ENCODE peak calls at places on chromosomes 6 and 20, in seven cellular contexts. O is SK-N-SH, X is colonic mucosa, T is lower lobe of right lung, Z is tibial artery, U is left lung, R is A549. F is an unnamed sample.
A peak's percentile ranks its signal among the peaks of the same experiment; 100 is the strongest.

GRCh38 chr6:74605942-74606341 is 599.9 kb downstream of the COL12A1 start:
- DNase-seq in O (no peak), X (no peak), T (no peak), Z (no peak), U (no peak), R (no peak), F (no peak)

GRCh38 chr6:147156218-147156617 is 48.0 kb upstream of the STXBP5 start:
- DNase-seq in O (no peak), X (no peak), T (no peak), Z (no peak), U (no peak), R (no peak), F (no peak)

GRCh38 chr6:111122458-111123286 is 35.4 kb downstream of the SLC16A10 start:
- DNase-seq in O (no peak), X (no peak), T (no peak), Z (no peak), U (no peak), R (no peak), F (no peak)

GRCh38 chr6:105949939-105950582 is 136.1 kb upstream of the PRDM1 start:
- DNase-seq in O (no peak), X (no peak), T (no peak), Z (no peak), U (no peak), R (no peak), F (no peak)

GRCh38 chr6:114445846-114446245 is 103.0 kb upstream of the HS3ST5 start:
- DNase-seq in O (no peak), X (no peak), T (no peak), Z (no peak), U (no peak), R (no peak), F (no peak)

GRCh38 chr6:43457643-43458042 is 2.3 kb upstream of the DLK2 start:
- DNase-seq in O (no peak), X (no peak), T (no peak), Z (no peak), U (no peak), R (peak; percentile 16), F (no peak)

GRCh38 chr20:35166242-35166830 is 5.5 kb upstream of the PROCR start:
- DNase-seq in O (peak; percentile 80), X (peak; percentile 23), T (peak; percentile 56), Z (peak; percentile 73), U (no peak), R (no peak), F (peak; percentile 39)

GRCh38 chr6:115004204-115004603 is 661.4 kb upstream of the HS3ST5 start:
- DNase-seq in O (no peak), X (no peak), T (no peak), Z (no peak), U (no peak), R (no peak), F (no peak)

GRCh38 chr6:82413868-82414267 is 50.3 kb downstream of the TPBG start:
- DNase-seq in O (no peak), X (no peak), T (no peak), Z (no peak), U (no peak), R (no peak), F (no peak)

GRCh38 chr6:82410151-82410621 is 46.6 kb downstream of the TPBG start:
- DNase-seq in O (no peak), X (no peak), T (no peak), Z (no peak), U (no peak), R (no peak), F (peak; percentile 87)

DNA sequence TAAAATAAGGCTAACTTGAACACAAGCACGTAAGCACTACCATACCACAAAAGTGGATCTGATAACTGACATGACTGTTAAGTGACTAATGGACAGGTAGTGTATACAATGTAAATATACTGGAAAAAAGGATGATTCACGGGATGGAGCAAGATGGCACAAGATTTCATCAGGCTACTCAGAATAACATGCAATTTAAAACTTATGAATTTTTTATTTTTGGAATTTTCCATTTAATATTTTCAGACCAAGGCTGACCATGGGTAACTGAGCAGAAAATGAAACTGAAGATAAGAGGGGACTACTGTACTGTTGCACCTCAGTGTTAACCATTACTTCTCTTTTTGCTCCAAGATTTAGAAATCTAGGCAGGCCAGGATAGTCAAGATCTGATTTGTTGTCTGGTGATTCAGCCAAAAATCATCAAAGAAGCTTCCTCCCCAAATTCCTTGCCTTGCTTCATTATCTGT is 45.4 kb downstream of the TPBG start:
- DNase-seq in O (no peak), X (no peak), T (no peak), Z (no peak), U (no peak), R (peak; percentile 65), F (no peak)
- TF ChIP-seq CTCF in O (no peak), X (no peak), T (no peak), Z (no peak), U (no peak), R (no peak), F (no peak)

DNA sequence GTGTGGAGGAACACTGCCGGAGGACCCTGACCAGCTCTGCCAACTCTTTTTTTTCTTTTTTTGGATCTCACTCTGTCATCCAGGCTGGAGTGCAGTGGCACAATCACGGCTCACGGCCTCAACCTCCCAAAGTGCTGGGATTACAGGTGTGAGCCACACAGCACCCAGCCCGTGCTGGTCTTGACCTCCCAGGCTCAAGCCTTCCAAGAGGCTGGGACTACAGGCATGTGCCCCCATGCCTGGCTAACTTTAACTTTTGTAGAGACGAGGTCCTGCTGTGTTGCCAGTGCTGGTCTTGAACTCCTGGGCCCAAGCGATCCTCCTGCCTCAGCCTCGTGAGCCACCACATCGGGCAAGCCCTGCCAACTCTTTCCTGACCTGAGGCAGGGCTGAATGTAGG is 11.2 kb downstream of the GCNT2 start:
- DNase-seq in O (no peak), X (no peak), T (no peak), Z (no peak), U (no peak), R (no peak), F (no peak)
- H3K4me1 ChIP-seq in O (no peaks in the 10 kb centered on the region), X (no peaks in the 10 kb centered on the region), T (peaks cover 61% of the 10 kb centered on the region), Z (no peaks in the 10 kb centered on the region), U (peaks cover 70% of the 10 kb centered on the region), R (peaks cover 23% of the 10 kb centered on the region), F (no peaks in the 10 kb centered on the region)

GRCh38 chr6:148238713-148239112 is 103.9 kb upstream of the SASH1 start:
- DNase-seq in O (no peak), X (no peak), T (no peak), Z (no peak), U (no peak), R (no peak), F (no peak)

GRCh38 chr6:148239777-148240462 is 102.7 kb upstream of the SASH1 start:
- DNase-seq in O (no peak), X (no peak), T (no peak), Z (no peak), U (no peak), R (no peak), F (no peak)

GRCh38 chr6:148240866-148241477 is 101.7 kb upstream of the SASH1 start:
- DNase-seq in O (no peak), X (no peak), T (no peak), Z (no peak), U (no peak), R (no peak), F (no peak)

GRCh38 chr6:148240463-148240845 is 102.2 kb upstream of the SASH1 start:
- DNase-seq in O (peak; percentile 1), X (no peak), T (no peak), Z (no peak), U (no peak), R (no peak), F (no peak)

GRCh38 chr6:148239215-148239614 is 103.4 kb upstream of the SASH1 start:
- DNase-seq in O (no peak), X (no peak), T (no peak), Z (no peak), U (no peak), R (no peak), F (no peak)
- TF ChIP-seq CTCF in O (no peak), X (no peak), T (no peak), Z (no peak), U (no peak), R (no peak), F (no peak)

DNA sequence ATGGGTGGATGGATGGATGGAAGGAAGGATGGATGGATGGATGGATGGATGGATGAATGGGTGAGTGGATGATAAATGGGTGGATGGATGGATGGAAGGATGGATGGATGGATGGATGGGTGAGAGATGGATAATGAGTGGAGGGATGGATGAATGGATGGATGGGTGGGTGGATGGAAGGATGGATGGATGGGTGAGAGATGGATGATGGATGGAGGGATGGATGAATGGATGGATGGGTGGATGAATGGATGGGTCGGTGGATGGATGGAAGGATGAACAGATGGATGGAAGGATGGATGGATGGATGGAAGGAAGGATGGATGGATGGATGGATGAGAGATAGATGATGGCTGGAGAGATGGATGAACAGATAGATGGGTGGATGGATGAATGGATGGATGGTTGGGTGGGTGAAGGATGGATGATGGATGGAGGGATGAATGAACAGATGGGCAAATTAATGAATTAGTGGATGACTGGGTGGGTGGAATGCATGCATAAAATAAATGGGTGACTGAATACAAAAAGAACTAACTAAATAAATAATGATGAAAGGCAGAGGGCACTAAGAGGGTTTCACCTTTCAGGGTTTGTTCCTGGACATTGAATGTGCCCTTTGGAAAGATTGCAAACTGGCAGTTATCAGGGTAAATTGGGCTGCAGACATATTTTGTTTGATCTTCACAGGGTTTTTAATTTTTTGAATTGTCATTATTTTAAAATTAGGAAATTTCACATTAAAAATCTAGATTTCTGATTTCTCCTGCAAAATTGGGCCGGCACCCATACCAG is 50.9 kb upstream of the PTPN1 start:
- DNase-seq in O (no peak), X (no peak), T (no peak), Z (no peak), U (no peak), R (no peak), F (no peak)
- H3K4me1 ChIP-seq in O (peaks cover 8% of the 10 kb centered on the region), X (peaks cover 5% of the 10 kb centered on the region), T (peaks cover 35% of the 10 kb centered on the region), Z (peaks cover 10% of the 10 kb centered on the region), U (peaks cover 63% of the 10 kb centered on the region), R (peaks cover 59% of the 10 kb centered on the region), F (peaks cover 18% of the 10 kb centered on the region)

GRCh38 chr6:25403150-25403549 is 124.0 kb downstream of the CARMIL1 start:
- DNase-seq in O (no peak), X (no peak), T (no peak), Z (no peak), U (no peak), R (no peak), F (no peak)

GRCh38 chr6:25402125-25402524 is 123.0 kb downstream of the CARMIL1 start:
- DNase-seq in O (no peak), X (no peak), T (no peak), Z (no peak), U (no peak), R (no peak), F (no peak)

GRCh38 chr6:25405442-25405841 is 126.3 kb downstream of the CARMIL1 start:
- DNase-seq in O (no peak), X (no peak), T (no peak), Z (no peak), U (no peak), R (no peak), F (no peak)

GRCh38 chr6:25404094-25404493 is 124.9 kb downstream of the CARMIL1 start:
- DNase-seq in O (no peak), X (no peak), T (no peak), Z (no peak), U (no peak), R (no peak), F (no peak)

DNA sequence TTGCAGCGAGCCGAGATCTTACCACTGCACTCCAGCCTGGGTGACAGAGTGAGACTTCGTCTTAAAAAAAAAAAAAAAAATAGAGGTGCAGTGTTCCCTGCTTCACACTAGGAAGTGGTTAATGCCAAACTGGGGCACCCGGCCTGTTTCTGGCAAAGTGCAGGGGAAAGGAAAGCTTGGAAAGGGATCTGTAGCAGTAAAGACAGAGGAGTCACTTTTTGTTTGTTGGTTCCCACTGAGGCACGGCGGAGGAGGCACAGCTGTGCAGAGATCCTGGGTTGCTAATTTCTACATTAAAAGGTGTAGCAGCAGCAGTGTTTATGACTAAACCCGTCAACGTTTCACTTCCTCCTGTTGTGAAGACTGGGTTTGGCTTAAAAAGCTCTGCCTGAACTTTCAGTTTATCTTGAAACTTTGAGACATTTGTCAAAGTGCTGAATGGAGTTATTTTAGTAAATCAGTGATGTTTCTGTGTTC is 125.6 kb downstream of the CARMIL1 start:
- DNase-seq in O (no peak), X (peak; percentile 45), T (no peak), Z (no peak), U (no peak), R (no peak), F (no peak)
- TF ChIP-seq CTCF in O (no peak), X (no peak), T (no peak), Z (no peak), U (no peak), R (no peak), F (no peak)

F was measured in A673.